ENCODE peak calls at places on chromosome X, in six cellular contexts. J, P, Z, O, S and U are unnamed samples.

GRCh38 chrX:151488677-151489076 is 74.8 kb upstream of the PASD1 start:
- DNase-seq in O (peak), P (peak), S (no peak), J (no peak), Z (peak), U (no peak)

GRCh38 chrX:134737721-134738369 is 79.6 kb upstream of the PLAC1 start:
- DNase-seq in S (no peak), O (no peak), Z (no peak), J (no peak), P (no peak), U (no peak)

GRCh38 chrX:68648960-68649359 is 1.5 kb downstream of the STARD8 start:
- DNase-seq in P (no peak), J (no peak), O (no peak), S (no peak), Z (no peak), U (no peak)

GRCh38 chrX:17007134-17007768 is 60.8 kb downstream of the REPS2 start:
- DNase-seq in Z (no peak), S (no peak), P (peak), J (peak), O (peak), U (no peak)

GRCh38 chrX:118571829-118572228 is 76.2 kb downstream of the DOCK11 start:
- DNase-seq in Z (no peak), S (no peak), P (no peak), O (no peak), J (no peak), U (no peak)

GRCh38 chrX:103688949-103689348 is 2.5 kb upstream of the MORF4L2 start:
- DNase-seq in Z (no peak), O (peak), J (no peak), S (no peak), P (peak), U (no peak)

GRCh38 chrX:25059273-25059672 is 43.5 kb upstream of the ARX start:
- DNase-seq in P (no peak), O (no peak), J (no peak), S (no peak), Z (no peak), U (no peak)

GRCh38 chrX:51404445-51404844 is 71.8 kb downstream of the NUDT10 start:
- DNase-seq in P (no peak), O (no peak), J (no peak), Z (no peak), S (no peak), U (no peak)

GRCh38 chrX:104270916-104271512 is 16.3 kb upstream of the ESX1 start:
- DNase-seq in O (peak), P (peak), S (peak), Z (peak), J (peak), U (no peak)

GRCh38 chrX:150099316-150099715 is 161.0 kb upstream of the EOLA2 start:
- DNase-seq in Z (no peak), J (no peak), O (no peak), S (no peak), P (no peak), U (no peak)

GRCh38 chrX:23644744-23645143 is 22.5 kb upstream of the PRDX4 start:
- DNase-seq in J (no peak), Z (no peak), P (no peak), O (no peak), S (no peak), U (no peak)

GRCh38 chrX:153381684-153382532 is 19.2 kb downstream of the PNMA6E start:
- DNase-seq in J (peak), P (peak), Z (no peak), O (no peak), S (no peak), U (no peak)
- TF ChIP-seq CTCF in J (no peak), P (no peak), Z (no peak), O (no peak), S (no peak), U (no peak)

GRCh38 chrX:120021927-120022326 is 55.6 kb downstream of the RHOXF2B start:
- DNase-seq in P (no peak), Z (no peak), J (no peak), S (no peak), O (no peak), U (no peak)
- TF ChIP-seq CTCF in P (no peak), Z (no peak), J (no peak), S (no peak), O (no peak), U (no peak)

GRCh38 chrX:11558972-11559371 is 106.7 kb downstream of the ARHGAP6 start:
- DNase-seq in S (no peak), P (peak), O (no peak), Z (peak), J (peak), U (no peak)
- TF ChIP-seq CTCF in S (peak), P (no peak), O (peak), Z (peak), J (peak), U (no peak)

DNA sequence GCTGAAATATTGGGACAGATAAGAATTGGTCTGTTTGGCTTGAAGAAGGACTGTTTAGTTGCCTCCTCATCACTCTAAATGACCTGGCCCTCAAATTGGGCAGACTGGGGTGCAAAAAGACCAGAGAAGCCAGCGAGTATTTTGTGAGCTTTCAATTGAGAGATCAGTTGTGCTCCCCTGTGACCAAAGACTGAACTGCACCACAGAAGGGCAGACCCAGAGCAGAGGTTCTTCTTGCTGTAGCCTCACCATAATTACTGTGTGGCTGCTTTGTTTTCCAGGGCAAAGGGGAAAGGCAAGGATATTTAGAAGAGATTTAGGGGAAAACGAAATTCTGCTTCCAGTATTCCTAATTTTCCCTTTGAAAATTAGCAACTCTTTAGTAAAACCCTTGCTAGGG is 104.0 kb upstream of the MBNL3 start:
- DNase-seq in J (peak), S (no peak), O (peak), P (no peak), Z (no peak), U (no peak)
- TF ChIP-seq CTCF in J (peak), S (peak), O (peak), P (no peak), Z (no peak), U (no peak)